ENCODE peak calls at places on chromosomes 3 and 15, in nine cellular contexts. One of them, this sample, is unnamed.

GRCh38 chr3:66606126-66606525 is 105.3 kb upstream of the LRIG1 start:
- DNase-seq in AG20443: no peak
- DNase-seq in breast epithelium: no peak
- DNase-seq in substantia nigra: no peak
- DNase-seq in adipocyte: no peak
- DNase-seq in MCF 10A: no peak
- DNase-seq in RPMI8226: no peak
- DNase-seq in EL: no peak
- DNase-seq in kidney tubule cell: no peak
- DNase-seq in this sample: no peak

GRCh38 chr15:39704684-39705083 is 78.0 kb downstream of the FSIP1 start:
- DNase-seq in AG20443: peak
- DNase-seq in breast epithelium: no peak
- DNase-seq in substantia nigra: no peak
- DNase-seq in adipocyte: peak
- DNase-seq in MCF 10A: no peak
- DNase-seq in RPMI8226: no peak
- DNase-seq in EL: no peak
- DNase-seq in kidney tubule cell: peak
- DNase-seq in this sample: no peak

GRCh38 chr3:158727499-158728377 is 4.5 kb downstream of the RARRES1 start:
- DNase-seq in AG20443: peak
- DNase-seq in breast epithelium: no peak
- DNase-seq in substantia nigra: peak
- DNase-seq in adipocyte: peak
- DNase-seq in MCF 10A: peak
- DNase-seq in RPMI8226: peak
- DNase-seq in EL: peak
- DNase-seq in kidney tubule cell: peak
- DNase-seq in this sample: peak

GRCh38 chr15:78398076-78398825 is 39.8 kb upstream of the IREB2 start:
- DNase-seq in AG20443: no peak
- DNase-seq in breast epithelium: no peak
- DNase-seq in substantia nigra: no peak
- DNase-seq in adipocyte: no peak
- DNase-seq in MCF 10A: no peak
- DNase-seq in RPMI8226: no peak
- DNase-seq in EL: no peak
- DNase-seq in kidney tubule cell: no peak
- DNase-seq in this sample: no peak

GRCh38 chr15:36130641-36131310 is 448.6 kb upstream of the CDIN1 start:
- DNase-seq in AG20443: no peak
- DNase-seq in breast epithelium: no peak
- DNase-seq in substantia nigra: no peak
- DNase-seq in adipocyte: peak
- DNase-seq in MCF 10A: peak
- DNase-seq in RPMI8226: no peak
- DNase-seq in EL: no peak
- DNase-seq in kidney tubule cell: no peak
- DNase-seq in this sample: no peak

GRCh38 chr15:60520041-60520824 is 41.3 kb upstream of the ICE2 start:
- DNase-seq in AG20443: no peak
- DNase-seq in breast epithelium: no peak
- DNase-seq in substantia nigra: no peak
- DNase-seq in adipocyte: no peak
- DNase-seq in MCF 10A: peak
- DNase-seq in RPMI8226: no peak
- DNase-seq in EL: no peak
- DNase-seq in kidney tubule cell: peak
- DNase-seq in this sample: no peak

GRCh38 chr3:38115645-38116427 is 21.1 kb downstream of the ACAA1 start:
- DNase-seq in AG20443: no peak
- DNase-seq in breast epithelium: peak
- DNase-seq in substantia nigra: no peak
- DNase-seq in adipocyte: no peak
- DNase-seq in MCF 10A: no peak
- DNase-seq in RPMI8226: peak
- DNase-seq in EL: no peak
- DNase-seq in kidney tubule cell: no peak
- DNase-seq in this sample: no peak

GRCh38 chr3:49009391-49009790 is 2.2 kb downstream of the WDR6 start:
- DNase-seq in AG20443: no peak
- DNase-seq in breast epithelium: no peak
- DNase-seq in substantia nigra: no peak
- DNase-seq in adipocyte: no peak
- DNase-seq in MCF 10A: no peak
- DNase-seq in RPMI8226: no peak
- DNase-seq in EL: no peak
- DNase-seq in kidney tubule cell: no peak
- DNase-seq in this sample: no peak

GRCh38 chr3:184336484-184337230 is 743 bp upstream of the FAM131A start:
- DNase-seq in AG20443: peak
- DNase-seq in breast epithelium: no peak
- DNase-seq in substantia nigra: peak
- DNase-seq in adipocyte: peak
- DNase-seq in MCF 10A: peak
- DNase-seq in RPMI8226: no peak
- DNase-seq in EL: peak
- DNase-seq in kidney tubule cell: peak
- DNase-seq in this sample: no peak

This sample was measured in MM.1S.